ENCODE peak calls at places on chromosomes 12 and 14, in five cellular contexts. One of them, this sample, is unnamed.

GRCh38 chr14:106343636-106344035 is 817.3 kb downstream of the TMEM121 start:
- DNase-seq in AG04450: no peak
- DNase-seq in right cardiac atrium: no peak
- DNase-seq in mesenchymal stem cell: no peak
- DNase-seq in lower leg skin: no peak
- DNase-seq in this sample: no peak

GRCh38 chr12:102095677-102096263 is 24.1 kb downstream of the NUP37 start:
- DNase-seq in AG04450: no peak
- DNase-seq in right cardiac atrium: no peak
- DNase-seq in lower leg skin: no peak
- DNase-seq in mesenchymal stem cell: peak
- DNase-seq in this sample: no peak

GRCh38 chr12:80539029-80539428 is 95.0 kb downstream of the PTPRQ start:
- DNase-seq in AG04450: no peak
- DNase-seq in lower leg skin: no peak
- DNase-seq in right cardiac atrium: no peak
- DNase-seq in mesenchymal stem cell: no peak
- DNase-seq in this sample: no peak

GRCh38 chr14:50363734-50364113 is 33.0 kb downstream of the CDKL1 start:
- DNase-seq in right cardiac atrium: no peak
- DNase-seq in lower leg skin: no peak
- DNase-seq in mesenchymal stem cell: peak
- DNase-seq in AG04450: no peak
- DNase-seq in this sample: no peak

GRCh38 chr12:58741226-58741625 is 179.1 kb downstream of the LRIG3 start:
- DNase-seq in right cardiac atrium: no peak
- DNase-seq in lower leg skin: no peak
- DNase-seq in mesenchymal stem cell: no peak
- DNase-seq in AG04450: no peak
- DNase-seq in this sample: no peak

GRCh38 chr14:33307691-33308369 is 369.2 kb downstream of the NPAS3 start:
- DNase-seq in AG04450: no peak
- DNase-seq in lower leg skin: peak
- DNase-seq in right cardiac atrium: peak
- DNase-seq in mesenchymal stem cell: peak
- DNase-seq in this sample: peak

GRCh38 chr12:51341259-51342007 is 5.0 kb downstream of the CELA1 start:
- DNase-seq in mesenchymal stem cell: peak
- DNase-seq in lower leg skin: peak
- DNase-seq in right cardiac atrium: peak
- DNase-seq in AG04450: peak
- DNase-seq in this sample: peak

GRCh38 chr12:124576061-124576650 is 8.7 kb upstream of the NCOR2 start:
- DNase-seq in AG04450: no peak
- DNase-seq in lower leg skin: no peak
- DNase-seq in mesenchymal stem cell: no peak
- DNase-seq in right cardiac atrium: no peak
- DNase-seq in this sample: no peak

GRCh38 chr14:95040723-95041476 is 116.4 kb downstream of the DICER1 start:
- DNase-seq in AG04450: no peak
- DNase-seq in lower leg skin: peak
- DNase-seq in mesenchymal stem cell: peak
- DNase-seq in right cardiac atrium: no peak
- DNase-seq in this sample: peak

GRCh38 chr12:10211101-10211974 is 1.3 kb upstream of the GABARAPL1 start:
- DNase-seq in AG04450: no peak
- DNase-seq in right cardiac atrium: no peak
- DNase-seq in mesenchymal stem cell: no peak
- DNase-seq in lower leg skin: no peak
- DNase-seq in this sample: peak

GRCh38 chr14:30270200-30271161 is 288.5 kb upstream of the G2E3 start:
- DNase-seq in lower leg skin: peak
- DNase-seq in right cardiac atrium: peak
- DNase-seq in mesenchymal stem cell: peak
- DNase-seq in AG04450: peak
- DNase-seq in this sample: peak

GRCh38 chr12:117207675-117208074 is 17.4 kb upstream of the FBXO21 start:
- DNase-seq in lower leg skin: no peak
- DNase-seq in AG04450: no peak
- DNase-seq in mesenchymal stem cell: no peak
- DNase-seq in right cardiac atrium: no peak
- DNase-seq in this sample: no peak

GRCh38 chr12:116125981-116126566 is 151.4 kb downstream of the MED13L start:
- DNase-seq in lower leg skin: no peak
- DNase-seq in mesenchymal stem cell: no peak
- DNase-seq in right cardiac atrium: no peak
- DNase-seq in AG04450: no peak
- DNase-seq in this sample: no peak

GRCh38 chr14:21068521-21069387 is 1.4 kb upstream of the ARHGEF40 start:
- DNase-seq in right cardiac atrium: peak
- DNase-seq in lower leg skin: peak
- DNase-seq in mesenchymal stem cell: peak
- DNase-seq in AG04450: no peak
- DNase-seq in this sample: peak

GRCh38 chr14:50658203-50658602 is 9.9 kb downstream of the SAV1 start:
- DNase-seq in right cardiac atrium: peak
- DNase-seq in AG04450: no peak
- DNase-seq in lower leg skin: no peak
- DNase-seq in mesenchymal stem cell: peak
- DNase-seq in this sample: no peak

GRCh38 chr12:89538902-89539301 is 13.1 kb upstream of the POC1B start:
- DNase-seq in AG04450: no peak
- DNase-seq in lower leg skin: no peak
- DNase-seq in mesenchymal stem cell: no peak
- DNase-seq in right cardiac atrium: no peak
- DNase-seq in this sample: no peak

GRCh38 chr14:22122227-22123187 is 448.9 kb upstream of the OR4E1 start:
- DNase-seq in right cardiac atrium: no peak
- DNase-seq in lower leg skin: no peak
- DNase-seq in AG04450: no peak
- DNase-seq in mesenchymal stem cell: no peak
- DNase-seq in this sample: no peak

GRCh38 chr14:102999227-102999895 is 58.0 kb downstream of the CDC42BPB start:
- DNase-seq in lower leg skin: no peak
- DNase-seq in AG04450: no peak
- DNase-seq in mesenchymal stem cell: no peak
- DNase-seq in right cardiac atrium: no peak
- DNase-seq in this sample: no peak

GRCh38 chr12:96462571-96463280 is 26.7 kb upstream of the CFAP54 start:
- DNase-seq in mesenchymal stem cell: no peak
- DNase-seq in AG04450: no peak
- DNase-seq in right cardiac atrium: no peak
- DNase-seq in lower leg skin: no peak
- DNase-seq in this sample: no peak

GRCh38 chr14:29919845-29920244 is 7.8 kb downstream of the PRKD1 start:
- DNase-seq in mesenchymal stem cell: no peak
- DNase-seq in AG04450: no peak
- DNase-seq in lower leg skin: no peak
- DNase-seq in right cardiac atrium: no peak
- DNase-seq in this sample: no peak

GRCh38 chr12:108854453-108855283 is 2.7 kb downstream of the SSH1 start:
- DNase-seq in mesenchymal stem cell: peak
- DNase-seq in lower leg skin: no peak
- DNase-seq in AG04450: peak
- DNase-seq in right cardiac atrium: peak
- DNase-seq in this sample: no peak

GRCh38 chr14:42277840-42278239 is 671.2 kb downstream of the LRFN5 start:
- DNase-seq in mesenchymal stem cell: no peak
- DNase-seq in lower leg skin: no peak
- DNase-seq in right cardiac atrium: no peak
- DNase-seq in AG04450: no peak
- DNase-seq in this sample: no peak

GRCh38 chr12:66066071-66066928 is 64.2 kb downstream of the LLPH start:
- DNase-seq in AG04450: peak
- DNase-seq in right cardiac atrium: no peak
- DNase-seq in lower leg skin: no peak
- DNase-seq in mesenchymal stem cell: peak
- DNase-seq in this sample: no peak

GRCh38 chr12:7021956-7022355 is 3.7 kb upstream of the LPCAT3 start:
- DNase-seq in mesenchymal stem cell: no peak
- DNase-seq in lower leg skin: no peak
- DNase-seq in AG04450: no peak
- DNase-seq in right cardiac atrium: no peak
- DNase-seq in this sample: no peak

GRCh38 chr14:71586131-71586893 is 345.9 kb upstream of the RGS6 start:
- DNase-seq in mesenchymal stem cell: peak
- DNase-seq in AG04450: no peak
- DNase-seq in lower leg skin: no peak
- DNase-seq in right cardiac atrium: peak
- DNase-seq in this sample: peak
- H3K4me3 ChIP-seq in mesenchymal stem cell: no peak
- H3K4me3 ChIP-seq in AG04450: peak
- H3K4me3 ChIP-seq in lower leg skin: no peak
- H3K4me3 ChIP-seq in right cardiac atrium: peak
- H3K4me3 ChIP-seq in this sample: no peak

DNA sequence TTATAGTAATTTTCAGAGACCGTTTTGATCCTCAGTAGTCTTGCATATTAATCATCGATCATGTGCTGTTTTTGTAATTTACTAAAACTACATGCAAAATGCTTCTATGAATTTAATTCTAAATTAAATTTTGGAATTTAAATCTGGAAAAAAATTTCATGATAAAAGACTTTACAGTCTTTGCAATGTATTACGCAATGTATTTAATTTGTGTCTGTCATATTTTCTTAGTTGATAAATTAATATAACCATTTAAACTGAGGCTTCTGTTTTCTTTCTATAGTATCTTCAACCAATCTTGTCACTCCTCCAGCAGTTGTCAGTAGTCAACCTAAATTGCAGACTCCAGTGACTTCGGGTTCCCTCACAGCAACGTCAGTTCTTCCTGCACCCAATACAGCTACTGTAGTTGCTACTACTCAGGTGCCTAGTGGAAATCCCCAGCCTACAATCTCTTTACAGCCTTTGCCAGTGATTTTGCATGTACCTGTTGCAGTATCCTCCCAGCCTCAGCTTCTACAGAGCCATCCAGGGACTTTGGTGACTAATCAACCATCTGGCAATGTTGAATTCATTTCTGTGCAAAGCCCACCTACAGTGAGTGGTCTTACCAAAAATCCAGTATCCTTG is 94.8 kb downstream of the ATF7IP start:
- DNase-seq in lower leg skin: no peak
- DNase-seq in right cardiac atrium: no peak
- DNase-seq in mesenchymal stem cell: no peak
- DNase-seq in AG04450: no peak
- DNase-seq in this sample: no peak
- H3K4me3 ChIP-seq in lower leg skin: no peak
- H3K4me3 ChIP-seq in right cardiac atrium: no peak
- H3K4me3 ChIP-seq in mesenchymal stem cell: no peak
- H3K4me3 ChIP-seq in AG04450: no peak
- H3K4me3 ChIP-seq in this sample: no peak

DNA sequence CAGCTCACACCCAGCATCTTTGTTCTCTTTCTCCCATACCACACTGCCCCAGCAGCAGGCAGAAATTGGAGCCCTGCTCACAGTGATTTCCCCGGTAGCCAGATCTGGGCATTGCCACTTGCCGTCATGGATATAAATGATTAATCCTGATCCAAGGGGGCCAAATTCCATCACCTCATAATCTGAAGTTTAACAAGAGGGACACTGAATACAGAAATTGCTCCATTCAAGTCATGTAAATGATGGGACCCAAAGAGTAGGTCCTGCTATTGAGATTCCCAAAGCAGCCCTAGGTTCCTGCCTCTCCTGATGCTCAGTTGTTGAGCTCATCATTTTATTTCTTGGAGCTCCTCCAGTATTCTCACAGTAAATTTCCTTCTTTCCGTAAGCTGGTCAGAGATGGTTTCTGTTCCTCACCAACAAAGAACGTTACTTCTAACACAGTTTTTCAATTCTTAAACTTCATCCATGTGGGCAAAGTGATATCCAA is 11.7 kb downstream of the ITPR2 start:
- DNase-seq in right cardiac atrium: no peak
- DNase-seq in mesenchymal stem cell: no peak
- DNase-seq in lower leg skin: no peak
- DNase-seq in AG04450: no peak
- DNase-seq in this sample: no peak
- H3K4me3 ChIP-seq in right cardiac atrium: no peak
- H3K4me3 ChIP-seq in mesenchymal stem cell: no peak
- H3K4me3 ChIP-seq in lower leg skin: no peak
- H3K4me3 ChIP-seq in AG04450: no peak
- H3K4me3 ChIP-seq in this sample: no peak

GRCh38 chr14:72318648-72319047 is 386.4 kb downstream of the RGS6 start:
- DNase-seq in right cardiac atrium: no peak
- DNase-seq in lower leg skin: no peak
- DNase-seq in AG04450: no peak
- DNase-seq in mesenchymal stem cell: no peak
- DNase-seq in this sample: no peak
- H3K4me3 ChIP-seq in right cardiac atrium: no peak
- H3K4me3 ChIP-seq in lower leg skin: no peak
- H3K4me3 ChIP-seq in AG04450: no peak
- H3K4me3 ChIP-seq in mesenchymal stem cell: no peak
- H3K4me3 ChIP-seq in this sample: no peak

GRCh38 chr12:45050751-45051489 is at the start of gene DBX2:
- DNase-seq in AG04450: no peak
- DNase-seq in right cardiac atrium: peak
- DNase-seq in lower leg skin: no peak
- DNase-seq in mesenchymal stem cell: no peak
- DNase-seq in this sample: no peak
- H3K4me3 ChIP-seq in AG04450: peak
- H3K4me3 ChIP-seq in right cardiac atrium: peak
- H3K4me3 ChIP-seq in lower leg skin: peak
- H3K4me3 ChIP-seq in mesenchymal stem cell: peak
- H3K4me3 ChIP-seq in this sample: no peak

GRCh38 chr12:50271724-50272247 is 11.5 kb downstream of the LIMA1 start:
- DNase-seq in AG04450: no peak
- DNase-seq in mesenchymal stem cell: peak
- DNase-seq in lower leg skin: no peak
- DNase-seq in right cardiac atrium: no peak
- DNase-seq in this sample: no peak
- H3K4me3 ChIP-seq in AG04450: no peak
- H3K4me3 ChIP-seq in mesenchymal stem cell: no peak
- H3K4me3 ChIP-seq in lower leg skin: no peak
- H3K4me3 ChIP-seq in right cardiac atrium: peak
- H3K4me3 ChIP-seq in this sample: peak

DNA sequence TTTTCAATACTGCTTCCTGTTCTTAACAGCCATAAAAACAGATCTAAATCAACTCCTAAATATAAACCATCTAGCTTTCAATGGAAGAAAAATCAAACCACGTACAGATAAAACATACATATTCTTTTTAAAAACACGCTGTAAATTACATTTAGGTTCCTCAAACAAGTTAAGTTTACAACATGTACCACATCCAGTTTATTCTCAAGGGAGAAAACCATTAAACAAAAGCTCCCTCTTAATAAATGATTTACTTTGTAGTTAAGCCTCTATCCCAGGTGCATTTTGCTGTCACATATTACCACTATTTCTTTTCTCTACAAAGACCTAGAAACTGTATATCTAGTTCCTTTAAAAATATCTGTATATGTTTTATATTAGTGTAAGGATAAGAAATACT is 3.1 kb downstream of the NUMB start:
- DNase-seq in AG04450: no peak
- DNase-seq in mesenchymal stem cell: no peak
- DNase-seq in right cardiac atrium: no peak
- DNase-seq in lower leg skin: no peak
- DNase-seq in this sample: no peak
- H3K4me3 ChIP-seq in AG04450: peak
- H3K4me3 ChIP-seq in mesenchymal stem cell: no peak
- H3K4me3 ChIP-seq in right cardiac atrium: no peak
- H3K4me3 ChIP-seq in lower leg skin: no peak
- H3K4me3 ChIP-seq in this sample: no peak

This sample was measured in ovary.